ENCODE peak calls at places on chromosomes 7 and 10, in nine cellular contexts. S is uterus, V is gastrocnemius medialis, D is adrenal gland, N is mammary epithelial cell, C is left lung, R is astrocyte, X is heart left ventricle, Y is fibroblast of lung. K is an unnamed sample.

GRCh38 chr10:53358536-53358935 is 586.0 kb upstream of the MBL2 start:
- DNase-seq in S (no peak), V (no peak), D (no peak), N (no peak), C (no peak), R (no peak), X (no peak), Y (no peak), K (no peak)

GRCh38 chr7:28627263-28627653 is 214.9 kb downstream of the CREB5 start:
- DNase-seq in S (no peak), V (no peak), D (no peak), N (no peak), C (no peak), R (peak; percentile 21), X (no peak), Y (peak; percentile 31), K (no peak)

GRCh38 chr10:112532053-112532658 is 85.1 kb downstream of the VTI1A start:
- DNase-seq in S (no peak), V (no peak), D (no peak), N (no peak), C (no peak), R (no peak), X (no peak), Y (no peak), K (no peak)

GRCh38 chr10:121627810-121628209 is 29.6 kb upstream of the FGFR2 start:
- DNase-seq in S (no peak), V (no peak), D (no peak), N (peak; percentile 85), C (no peak), R (peak; percentile 18), X (peak; percentile 13), Y (peak; percentile 27), K (no peak)

GRCh38 chr10:96041146-96041545 is 2.2 kb upstream of the CCNJ start:
- DNase-seq in S (no peak), V (no peak), D (no peak), N (no peak), C (no peak), R (no peak), X (no peak), Y (no peak), K (no peak)

GRCh38 chr10:50991496-50992355 is 82.6 kb upstream of the PRKG1 start:
- DNase-seq in S (peak; percentile 35), V (peak; percentile 80), D (peak; percentile 57), N (no peak), C (peak; percentile 61), R (no peak), X (peak; percentile 84), Y (peak; percentile 9), K (peak; percentile 58)

GRCh38 chr10:35824704-35825103 is 182.6 kb upstream of the FZD8 start:
- DNase-seq in S (no peak), V (no peak), D (no peak), N (no peak), C (no peak), R (no peak), X (no peak), Y (no peak), K (no peak)

GRCh38 chr7:27697861-27698430 is 35.3 kb upstream of the HIBADH start:
- DNase-seq in S (no peak), V (peak; percentile 31), D (peak; percentile 51), N (peak; percentile 41), C (peak; percentile 72), R (no peak), X (no peak), Y (no peak), K (no peak)

GRCh38 chr7:1938788-1939433 is 268.8 kb downstream of the ELFN1 start:
- DNase-seq in S (no peak), V (no peak), D (no peak), N (peak; percentile 30), C (peak; percentile 26), R (no peak), X (peak; percentile 63), Y (peak; percentile 7), K (no peak)

GRCh38 chr7:35691827-35692307 is 3.1 kb downstream of the HERPUD2 start:
- DNase-seq in S (no peak), V (no peak), D (no peak), N (no peak), C (no peak), R (no peak), X (no peak), Y (no peak), K (no peak)

GRCh38 chr7:44390701-44391100 is 65.3 kb upstream of the CAMK2B start:
- DNase-seq in S (no peak), V (no peak), D (no peak), N (no peak), C (no peak), R (no peak), X (no peak), Y (no peak), K (no peak)

GRCh38 chr10:9149134-9149533 is 1094.6 kb downstream of the GATA3 start:
- DNase-seq in S (no peak), V (no peak), D (no peak), N (peak; percentile 66), C (no peak), R (no peak), X (no peak), Y (no peak), K (no peak)

GRCh38 chr7:106485031-106485551 is 175.9 kb downstream of the CCDC71L start:
- DNase-seq in S (no peak), V (no peak), D (no peak), N (peak; percentile 91), C (no peak), R (peak; percentile 93), X (no peak), Y (peak; percentile 92), K (no peak)

GRCh38 chr10:125192005-125192404 is 31.6 kb upstream of the CTBP2 start:
- DNase-seq in S (no peak), V (no peak), D (no peak), N (no peak), C (no peak), R (no peak), X (no peak), Y (no peak), K (no peak)

GRCh38 chr10:104325436-104326430 is 12.5 kb downstream of the ITPRIP start:
- DNase-seq in S (no peak), V (peak; percentile 48), D (peak; percentile 40), N (no peak), C (peak; percentile 73), R (no peak), X (no peak), Y (no peak), K (peak; percentile 71)

GRCh38 chr7:124497209-124497608 is 268.4 kb downstream of the GPR37 start:
- DNase-seq in S (no peak), V (no peak), D (no peak), N (no peak), C (peak; percentile 53), R (no peak), X (no peak), Y (no peak), K (no peak)

GRCh38 chr7:37495574-37496184 is 47.0 kb upstream of the ELMO1 start:
- DNase-seq in S (no peak), V (no peak), D (no peak), N (peak; percentile 25), C (no peak), R (no peak), X (no peak), Y (peak; percentile 3), K (no peak)

DNA sequence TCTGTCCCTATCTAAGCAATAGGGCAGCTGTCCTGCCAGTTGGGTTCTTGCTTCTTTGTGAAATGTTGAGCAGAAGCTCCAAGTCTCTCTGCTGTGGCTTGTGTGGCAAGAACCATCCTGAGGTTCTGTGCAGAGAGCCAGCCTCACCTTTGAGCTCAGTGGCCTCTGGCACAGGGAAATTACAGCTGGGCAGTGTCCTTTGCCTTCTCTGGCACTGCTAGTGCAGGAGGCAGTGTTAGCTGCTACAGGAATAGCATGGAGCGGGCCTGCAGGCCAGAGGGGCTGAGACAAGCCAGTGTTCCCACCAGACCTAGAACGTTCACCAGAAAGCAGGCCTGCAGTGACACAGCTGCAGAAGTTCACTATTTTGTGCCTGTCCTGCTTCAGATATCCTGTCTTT is 1.8 kb downstream of the PRXL2A start:
- DNase-seq in S (no peak), V (peak; percentile 14), D (no peak), N (no peak), C (no peak), R (no peak), X (no peak), Y (no peak), K (no peak)
- H3K4me1 ChIP-seq in S (no peaks in the 10 kb centered on the region), V (peaks cover 34% of the 10 kb centered on the region), D (peaks cover 33% of the 10 kb centered on the region), N (peaks cover 46% of the 10 kb centered on the region), C (peaks cover 35% of the 10 kb centered on the region), R (peaks cover 26% of the 10 kb centered on the region), X (peaks cover 45% of the 10 kb centered on the region), Y (no peaks in the 10 kb centered on the region), K (peaks cover 60% of the 10 kb centered on the region)

DNA sequence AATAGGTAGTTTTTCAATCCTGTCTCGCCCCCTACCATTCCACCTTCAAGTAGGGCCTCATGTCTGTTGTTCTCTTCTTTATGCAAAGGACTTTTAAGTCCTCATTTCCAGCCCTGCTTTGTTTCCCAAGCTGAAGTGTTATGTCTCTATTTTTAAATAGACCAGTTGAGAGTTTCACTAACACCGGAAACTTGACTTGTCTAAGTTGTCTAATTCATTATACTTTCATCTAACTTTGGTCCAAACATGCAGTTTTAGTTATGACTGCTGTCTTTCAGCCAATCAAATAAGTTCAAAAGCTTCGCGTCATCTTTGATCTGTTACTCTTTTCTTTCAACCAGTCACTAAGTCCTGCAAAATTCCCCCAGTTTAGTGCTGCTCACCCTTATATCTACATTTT is 32.8 kb downstream of the PCGF5 start:
- DNase-seq in S (no peak), V (no peak), D (no peak), N (no peak), C (no peak), R (no peak), X (no peak), Y (no peak), K (no peak)
- H3K27ac ChIP-seq in S (no peak overlapping the region), V (no peak overlapping the region), D (no peak overlapping the region), N (no peak overlapping the region), C (no peak overlapping the region), R (no peak overlapping the region), X (no peak overlapping the region), Y (no peak overlapping the region), K (no peak overlapping the region)

DNA sequence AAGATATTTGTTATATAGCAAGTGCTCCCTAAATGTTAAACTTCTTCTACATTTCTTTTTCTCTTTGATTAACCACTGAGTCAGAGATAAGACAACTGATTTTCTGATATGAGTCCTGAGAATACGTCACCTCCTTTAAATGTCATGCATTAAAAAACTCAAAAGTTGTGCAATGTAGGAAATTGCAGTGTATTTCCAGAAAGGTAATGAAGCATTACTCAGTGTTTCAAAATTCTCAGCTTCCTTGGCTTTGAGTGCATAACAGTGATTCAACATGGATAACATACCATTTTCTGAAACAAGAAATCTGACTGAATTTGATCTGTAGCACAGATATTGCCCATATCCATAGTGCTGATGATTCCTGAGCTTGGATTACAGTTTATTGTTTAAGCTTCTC is 155.8 kb downstream of the BMPER start:
- DNase-seq in S (no peak), V (no peak), D (no peak), N (peak; percentile 87), C (no peak), R (peak; percentile 88), X (no peak), Y (peak; percentile 88), K (no peak)
- H3K4me1 ChIP-seq in S (no peaks in the 10 kb centered on the region), V (peaks cover 10% of the 10 kb centered on the region), D (no peaks in the 10 kb centered on the region), N (peaks cover 8% of the 10 kb centered on the region), C (peaks cover 6% of the 10 kb centered on the region), R (peaks cover 6% of the 10 kb centered on the region), X (no peaks in the 10 kb centered on the region), Y (peaks cover 11% of the 10 kb centered on the region), K (no peaks in the 10 kb centered on the region)

DNA sequence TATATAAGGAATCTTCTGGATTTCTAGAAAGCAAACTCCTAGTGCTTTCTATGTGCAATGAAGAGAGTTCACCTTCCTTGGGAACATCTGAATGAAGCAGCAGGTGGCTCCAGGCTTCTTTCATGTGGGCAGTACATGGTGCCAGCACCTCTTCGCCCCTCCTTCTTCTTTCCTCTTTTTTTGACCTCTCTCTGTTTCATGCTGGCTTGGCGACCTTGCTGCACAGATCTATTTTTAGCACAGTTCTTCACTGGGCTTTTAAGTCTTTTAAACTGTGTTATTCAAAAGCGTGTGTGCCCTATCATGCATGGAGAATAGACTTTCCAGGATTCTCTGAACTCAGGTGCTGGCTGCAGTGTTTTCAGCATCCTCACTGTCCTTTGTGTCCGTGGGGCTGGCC is 400.3 kb upstream of the PRKCQ start:
- DNase-seq in S (no peak), V (no peak), D (no peak), N (no peak), C (no peak), R (no peak), X (no peak), Y (no peak), K (no peak)
- H3K27ac ChIP-seq in S (no peak overlapping the region), V (no peak overlapping the region), D (no peak overlapping the region), N (no peak overlapping the region), C (no peak overlapping the region), R (no peak overlapping the region), X (no peak overlapping the region), Y (no peak overlapping the region), K (no peak overlapping the region)

K was measured in psoas muscle.